ENCODE peak calls at places on chromosome 9, in nine cellular contexts. One of them, this sample, is unnamed.
A peak's percentile ranks its signal among the peaks of the same experiment; 100 is the strongest.

GRCh38 chr9:114364123-114364522 is 23.7 kb downstream of the AKNA start:
- DNase-seq in H1: no peak
- DNase-seq in SK-N-SH: no peak
- DNase-seq in sigmoid colon: no peak
- DNase-seq in transverse colon: no peak
- DNase-seq in A549: no peak
- DNase-seq in tibial nerve: no peak
- DNase-seq in HepG2: peak; percentile 57
- DNase-seq in ovary: no peak
- DNase-seq in this sample: no peak

GRCh38 chr9:115117999-115118470 is at the start of gene TNC:
- DNase-seq in HepG2: no peak
- DNase-seq in SK-N-SH: peak; percentile 64
- DNase-seq in tibial nerve: peak; percentile 37
- DNase-seq in sigmoid colon: peak; percentile 94
- DNase-seq in H1: no peak
- DNase-seq in ovary: no peak
- DNase-seq in transverse colon: peak; percentile 50
- DNase-seq in A549: peak; percentile 2
- DNase-seq in this sample: no peak

GRCh38 chr9:9004844-9005243 is 1205.3 kb upstream of the DMAC1 start:
- DNase-seq in sigmoid colon: no peak
- DNase-seq in HepG2: no peak
- DNase-seq in tibial nerve: no peak
- DNase-seq in ovary: no peak
- DNase-seq in A549: no peak
- DNase-seq in SK-N-SH: no peak
- DNase-seq in transverse colon: no peak
- DNase-seq in H1: no peak
- DNase-seq in this sample: no peak

GRCh38 chr9:107491081-107492053 is 1.8 kb upstream of the KLF4 start:
- DNase-seq in ovary: peak; percentile 54
- DNase-seq in HepG2: no peak
- DNase-seq in H1: no peak
- DNase-seq in A549: no peak
- DNase-seq in sigmoid colon: peak; percentile 81
- DNase-seq in transverse colon: peak; percentile 35
- DNase-seq in SK-N-SH: no peak
- DNase-seq in tibial nerve: peak; percentile 62
- DNase-seq in this sample: no peak

GRCh38 chr9:93678199-93679019 is 102.0 kb downstream of the PHF2 start:
- DNase-seq in sigmoid colon: peak; percentile 55
- DNase-seq in SK-N-SH: peak; percentile 16
- DNase-seq in A549: no peak
- DNase-seq in ovary: peak; percentile 5
- DNase-seq in transverse colon: no peak
- DNase-seq in H1: no peak
- DNase-seq in HepG2: no peak
- DNase-seq in tibial nerve: no peak
- DNase-seq in this sample: no peak

GRCh38 chr9:113543286-113544000 is 79.9 kb downstream of the RGS3 start:
- DNase-seq in sigmoid colon: peak; percentile 59
- DNase-seq in SK-N-SH: no peak
- DNase-seq in HepG2: no peak
- DNase-seq in tibial nerve: no peak
- DNase-seq in ovary: no peak
- DNase-seq in transverse colon: no peak
- DNase-seq in H1: no peak
- DNase-seq in A549: no peak
- DNase-seq in this sample: no peak

GRCh38 chr9:107782381-107782780 is 292.8 kb upstream of the KLF4 start:
- DNase-seq in tibial nerve: no peak
- DNase-seq in HepG2: no peak
- DNase-seq in transverse colon: no peak
- DNase-seq in H1: no peak
- DNase-seq in A549: no peak
- DNase-seq in sigmoid colon: no peak
- DNase-seq in ovary: no peak
- DNase-seq in SK-N-SH: no peak
- DNase-seq in this sample: no peak

GRCh38 chr9:84323777-84324317 is 16.7 kb downstream of the SLC28A3 start:
- DNase-seq in A549: no peak
- DNase-seq in transverse colon: no peak
- DNase-seq in SK-N-SH: no peak
- DNase-seq in tibial nerve: no peak
- DNase-seq in H1: no peak
- DNase-seq in sigmoid colon: no peak
- DNase-seq in ovary: no peak
- DNase-seq in HepG2: no peak
- DNase-seq in this sample: no peak

GRCh38 chr9:90057361-90057760 is 452.5 kb downstream of the GADD45G start:
- DNase-seq in SK-N-SH: no peak
- DNase-seq in transverse colon: no peak
- DNase-seq in HepG2: no peak
- DNase-seq in H1: no peak
- DNase-seq in tibial nerve: no peak
- DNase-seq in ovary: no peak
- DNase-seq in sigmoid colon: no peak
- DNase-seq in A549: no peak
- DNase-seq in this sample: no peak

GRCh38 chr9:112615584-112616271 is 102.2 kb downstream of the INIP start:
- DNase-seq in A549: no peak
- DNase-seq in H1: no peak
- DNase-seq in HepG2: no peak
- DNase-seq in tibial nerve: no peak
- DNase-seq in transverse colon: no peak
- DNase-seq in sigmoid colon: no peak
- DNase-seq in ovary: no peak
- DNase-seq in SK-N-SH: no peak
- DNase-seq in this sample: no peak

GRCh38 chr9:10026585-10026984 is 586.2 kb downstream of the PTPRD start:
- DNase-seq in sigmoid colon: no peak
- DNase-seq in A549: no peak
- DNase-seq in SK-N-SH: no peak
- DNase-seq in tibial nerve: no peak
- DNase-seq in ovary: no peak
- DNase-seq in HepG2: no peak
- DNase-seq in H1: no peak
- DNase-seq in transverse colon: no peak
- DNase-seq in this sample: no peak

GRCh38 chr9:129317179-129318011 is 139.3 kb upstream of the IER5L start:
- DNase-seq in tibial nerve: no peak
- DNase-seq in sigmoid colon: peak; percentile 75
- DNase-seq in HepG2: peak; percentile 69
- DNase-seq in transverse colon: no peak
- DNase-seq in A549: peak; percentile 62
- DNase-seq in H1: no peak
- DNase-seq in ovary: peak; percentile 64
- DNase-seq in SK-N-SH: peak; percentile 63
- DNase-seq in this sample: no peak

GRCh38 chr9:89449261-89449671 is 48.6 kb downstream of the SEMA4D start:
- DNase-seq in ovary: no peak
- DNase-seq in sigmoid colon: no peak
- DNase-seq in H1: no peak
- DNase-seq in transverse colon: no peak
- DNase-seq in HepG2: no peak
- DNase-seq in tibial nerve: no peak
- DNase-seq in A549: no peak
- DNase-seq in SK-N-SH: no peak
- DNase-seq in this sample: no peak

GRCh38 chr9:126894052-126894603 is 20.5 kb upstream of the RALGPS1 start:
- DNase-seq in H1: no peak
- DNase-seq in transverse colon: no peak
- DNase-seq in HepG2: no peak
- DNase-seq in tibial nerve: no peak
- DNase-seq in SK-N-SH: no peak
- DNase-seq in sigmoid colon: no peak
- DNase-seq in ovary: no peak
- DNase-seq in A549: no peak
- DNase-seq in this sample: no peak

GRCh38 chr9:116674210-116674980 is 12.7 kb upstream of the TRIM32 start:
- DNase-seq in sigmoid colon: no peak
- DNase-seq in HepG2: no peak
- DNase-seq in transverse colon: no peak
- DNase-seq in A549: no peak
- DNase-seq in H1: no peak
- DNase-seq in tibial nerve: no peak
- DNase-seq in SK-N-SH: no peak
- DNase-seq in ovary: no peak
- DNase-seq in this sample: no peak

GRCh38 chr9:93026640-93027039 is 31.9 kb upstream of the SUSD3 start:
- DNase-seq in tibial nerve: no peak
- DNase-seq in A549: no peak
- DNase-seq in H1: no peak
- DNase-seq in sigmoid colon: no peak
- DNase-seq in transverse colon: no peak
- DNase-seq in HepG2: no peak
- DNase-seq in ovary: no peak
- DNase-seq in SK-N-SH: no peak
- DNase-seq in this sample: no peak

GRCh38 chr9:6096821-6097220 is 81.4 kb upstream of the RANBP6 start:
- DNase-seq in HepG2: no peak
- DNase-seq in A549: peak; percentile 26
- DNase-seq in H1: no peak
- DNase-seq in SK-N-SH: no peak
- DNase-seq in tibial nerve: no peak
- DNase-seq in ovary: no peak
- DNase-seq in transverse colon: no peak
- DNase-seq in sigmoid colon: no peak
- DNase-seq in this sample: no peak

GRCh38 chr9:6098431-6098830 is 83.0 kb upstream of the RANBP6 start:
- DNase-seq in A549: no peak
- DNase-seq in transverse colon: no peak
- DNase-seq in sigmoid colon: no peak
- DNase-seq in SK-N-SH: no peak
- DNase-seq in ovary: no peak
- DNase-seq in H1: no peak
- DNase-seq in tibial nerve: no peak
- DNase-seq in HepG2: no peak
- DNase-seq in this sample: no peak
- TF ChIP-seq EP300 in A549: no peak
- TF ChIP-seq EP300 in transverse colon: no peak
- TF ChIP-seq EP300 in sigmoid colon: no peak
- TF ChIP-seq EP300 in SK-N-SH: no peak
- TF ChIP-seq EP300 in ovary: no peak
- TF ChIP-seq EP300 in H1: no peak
- TF ChIP-seq EP300 in tibial nerve: no peak
- TF ChIP-seq EP300 in HepG2: no peak
- TF ChIP-seq EP300 in this sample: no peak

DNA sequence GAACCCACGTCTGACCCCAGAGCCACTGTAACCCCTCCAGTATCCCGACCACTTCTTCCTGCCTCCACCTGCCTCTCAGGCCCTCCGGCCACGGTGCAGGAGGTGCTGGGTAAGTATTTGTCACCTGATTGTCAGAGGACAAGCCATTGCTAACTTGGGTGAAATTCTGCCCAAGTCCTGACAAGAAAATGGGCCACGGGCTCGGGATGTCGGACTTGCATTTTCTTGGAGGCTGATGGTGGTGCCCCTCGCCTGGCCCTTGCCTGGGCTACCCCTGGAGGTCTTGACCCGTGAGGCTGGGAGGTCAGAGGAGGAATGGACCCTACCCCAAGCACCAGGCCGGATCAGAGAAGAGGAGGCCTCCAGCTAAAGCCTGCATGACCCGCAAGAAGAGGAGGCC is 149.7 kb upstream of the COL5A1 start:
- DNase-seq in sigmoid colon: peak; percentile 56
- DNase-seq in A549: no peak
- DNase-seq in transverse colon: no peak
- DNase-seq in SK-N-SH: no peak
- DNase-seq in tibial nerve: no peak
- DNase-seq in H1: no peak
- DNase-seq in ovary: no peak
- DNase-seq in HepG2: no peak
- DNase-seq in this sample: no peak
- TF ChIP-seq EP300 in sigmoid colon: no peak
- TF ChIP-seq EP300 in A549: no peak
- TF ChIP-seq EP300 in transverse colon: no peak
- TF ChIP-seq EP300 in SK-N-SH: no peak
- TF ChIP-seq EP300 in tibial nerve: no peak
- TF ChIP-seq EP300 in H1: no peak
- TF ChIP-seq EP300 in ovary: no peak
- TF ChIP-seq EP300 in HepG2: no peak
- TF ChIP-seq EP300 in this sample: no peak

DNA sequence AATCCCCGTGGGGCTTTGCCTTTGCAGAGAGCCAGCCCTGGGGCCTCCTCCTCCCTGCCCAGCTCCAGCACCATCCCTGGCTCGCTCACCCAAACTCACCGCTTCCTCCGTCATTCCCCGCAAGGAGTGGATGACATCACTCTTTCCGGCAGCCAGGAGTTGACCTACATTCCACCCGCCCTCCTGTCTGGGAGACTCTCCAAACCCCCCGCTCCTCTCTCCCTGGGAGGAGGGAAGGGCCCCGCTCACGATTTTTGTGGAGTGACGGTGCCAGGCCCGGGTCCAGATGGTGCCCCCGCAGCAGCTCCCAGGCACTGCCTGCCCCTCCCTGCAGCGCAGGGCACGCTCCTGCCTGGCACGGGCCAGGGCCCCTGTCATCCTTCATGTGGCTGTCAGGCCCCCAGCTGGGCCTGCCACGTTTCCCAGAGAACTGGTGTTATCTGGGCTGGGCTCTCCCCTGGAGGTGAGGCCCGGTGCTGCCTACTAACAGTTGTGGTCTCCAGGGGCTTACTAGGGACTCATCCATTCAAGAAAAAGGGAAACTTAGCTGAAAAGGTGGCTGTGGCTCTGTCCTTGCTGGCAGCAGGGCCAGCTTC is 52.3 kb downstream of the NTNG2 start:
- DNase-seq in HepG2: no peak
- DNase-seq in ovary: peak; percentile 71
- DNase-seq in transverse colon: no peak
- DNase-seq in tibial nerve: peak; percentile 8
- DNase-seq in A549: peak; percentile 51
- DNase-seq in H1: no peak
- DNase-seq in SK-N-SH: peak; percentile 90
- DNase-seq in sigmoid colon: peak; percentile 86
- DNase-seq in this sample: no peak
- TF ChIP-seq EP300 in HepG2: no peak
- TF ChIP-seq EP300 in ovary: no peak
- TF ChIP-seq EP300 in transverse colon: no peak
- TF ChIP-seq EP300 in tibial nerve: no peak
- TF ChIP-seq EP300 in A549: no peak
- TF ChIP-seq EP300 in H1: no peak
- TF ChIP-seq EP300 in SK-N-SH: peak; percentile 27
- TF ChIP-seq EP300 in sigmoid colon: no peak
- TF ChIP-seq EP300 in this sample: no peak

DNA sequence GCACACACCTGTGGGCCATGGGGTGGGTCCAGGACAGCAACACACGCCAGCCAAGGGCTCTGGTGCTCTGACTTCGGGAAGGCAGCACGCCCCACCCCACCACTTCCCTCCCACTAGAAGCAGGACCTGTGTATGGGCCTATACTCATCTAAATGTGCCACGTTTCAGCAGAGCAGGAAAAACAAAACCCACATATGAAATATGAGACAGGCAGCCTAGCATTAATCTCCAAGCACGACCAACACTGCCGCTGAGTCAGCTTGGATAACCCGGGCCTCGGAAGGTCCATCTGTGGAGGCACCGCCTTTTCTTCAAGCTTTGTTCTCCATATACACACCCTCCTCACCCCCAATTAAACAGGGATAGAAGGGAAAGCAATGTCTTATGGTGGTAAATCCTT is 203.1 kb downstream of the ROR2 start:
- DNase-seq in H1: no peak
- DNase-seq in SK-N-SH: no peak
- DNase-seq in transverse colon: no peak
- DNase-seq in sigmoid colon: no peak
- DNase-seq in HepG2: no peak
- DNase-seq in A549: no peak
- DNase-seq in ovary: no peak
- DNase-seq in tibial nerve: no peak
- DNase-seq in this sample: no peak
- TF ChIP-seq EP300 in H1: no peak
- TF ChIP-seq EP300 in SK-N-SH: no peak
- TF ChIP-seq EP300 in transverse colon: no peak
- TF ChIP-seq EP300 in sigmoid colon: no peak
- TF ChIP-seq EP300 in HepG2: no peak
- TF ChIP-seq EP300 in A549: no peak
- TF ChIP-seq EP300 in ovary: no peak
- TF ChIP-seq EP300 in tibial nerve: no peak
- TF ChIP-seq EP300 in this sample: no peak